ENCODE peak calls at places on chromosomes 2 and 18, in six cellular contexts. S is body of pancreas; V is tibial nerve; D is cardiac muscle cell; B is transverse colon; K is CD4-positive, CD25-positive, alpha-beta regulatory T cell. W is an unnamed sample. For H3K4me1, the result is how much of the 10 kb centered on the place peaks cover.

GRCh38 chr2:199589303-199589702 is 131.6 kb upstream of the SATB2 start:
- DNase-seq in S (no peak), V (no peak), D (no peak), B (no peak), K (no peak), W (no peak)

GRCh38 chr18:69992776-69993175 is 45.1 kb upstream of the CD226 start:
- DNase-seq in S (no peak), V (no peak), D (no peak), B (no peak), K (no peak), W (no peak)

GRCh38 chr2:98412751-98413445 is 31.8 kb upstream of the INPP4A start:
- DNase-seq in S (peak), V (peak), D (peak), B (peak), K (peak), W (peak)

GRCh38 chr2:23510471-23510870 is 125.5 kb downstream of the KLHL29 start:
- DNase-seq in S (no peak), V (no peak), D (peak), B (no peak), K (no peak), W (no peak)

GRCh38 chr2:236173734-236174607 is 5.8 kb upstream of the GBX2 start:
- DNase-seq in S (no peak), V (no peak), D (no peak), B (no peak), K (no peak), W (no peak)

GRCh38 chr2:174235680-174236079 is 12.7 kb downstream of the OLA1 start:
- DNase-seq in S (no peak), V (no peak), D (no peak), B (no peak), K (no peak), W (no peak)

GRCh38 chr18:49007663-49008062 is 56.9 kb upstream of the SMAD7 start:
- DNase-seq in S (no peak), V (no peak), D (no peak), B (no peak), K (no peak), W (no peak)

GRCh38 chr18:62852851-62853250 is 137.5 kb downstream of the PHLPP1 start:
- DNase-seq in S (no peak), V (no peak), D (no peak), B (no peak), K (no peak), W (no peak)

GRCh38 chr2:47205576-47206141 is 50.6 kb upstream of the STPG4 start:
- DNase-seq in S (peak), V (no peak), D (peak), B (no peak), K (no peak), W (no peak)

GRCh38 chr18:36942264-36942663 is 113.3 kb downstream of the KIAA1328 start:
- DNase-seq in S (no peak), V (no peak), D (peak), B (no peak), K (peak), W (no peak)

GRCh38 chr2:36450466-36451196 is 95.1 kb downstream of the CRIM1 start:
- DNase-seq in S (no peak), V (no peak), D (no peak), B (no peak), K (no peak), W (no peak)

GRCh38 chr18:76467371-76468190 is 27.5 kb downstream of the ZNF516 start:
- DNase-seq in S (no peak), V (no peak), D (no peak), B (no peak), K (peak), W (no peak)
- H3K4me3 ChIP-seq in S (no peak), V (no peak), D (no peak), B (no peak), K (peak), W (no peak)

GRCh38 chr2:172640389-172640788 is 84.5 kb downstream of the PDK1 start:
- DNase-seq in S (no peak), V (no peak), D (no peak), B (no peak), K (no peak), W (no peak)
- H3K27ac ChIP-seq in S (no peak), V (no peak), D (peak), B (no peak), K (no peak), W (no peak)

GRCh38 chr2:126952216-126952615 is 53.5 kb downstream of the TEX51 start:
- DNase-seq in S (no peak), V (no peak), D (no peak), B (no peak), K (no peak), W (no peak)
- H3K4me1 ChIP-seq in S (under half), V (under half), D (under half), B (under half), K (under half), W (under half)

GRCh38 chr2:176157499-176158305 is 595 bp downstream of the HOXD3 start:
- DNase-seq in S (no peak), V (no peak), D (no peak), B (peak), K (no peak), W (no peak)

GRCh38 chr2:176158306-176158643 is 1.2 kb downstream of the HOXD3 start:
- DNase-seq in S (no peak), V (no peak), D (no peak), B (no peak), K (no peak), W (no peak)

GRCh38 chr2:176155341-176156044 is 1.6 kb upstream of the HOXD3 start:
- DNase-seq in S (no peak), V (no peak), D (no peak), B (no peak), K (no peak), W (no peak)

GRCh38 chr2:176156301-176156958 is 677 bp upstream of the HOXD3 start:
- DNase-seq in S (no peak), V (no peak), D (no peak), B (no peak), K (no peak), W (no peak)

GRCh38 chr2:176156959-176157498 is at the start of gene HOXD3:
- DNase-seq in S (no peak), V (no peak), D (no peak), B (no peak), K (no peak), W (no peak)
- H3K4me3 ChIP-seq in S (no peak), V (peak), D (peak), B (no peak), K (no peak), W (no peak)

GRCh38 chr2:21288732-21289506 is 165.2 kb downstream of the TDRD15 start:
- DNase-seq in S (no peak), V (no peak), D (no peak), B (no peak), K (no peak), W (no peak)

GRCh38 chr2:21291281-21291825 is 167.6 kb downstream of the TDRD15 start:
- DNase-seq in S (no peak), V (no peak), D (no peak), B (no peak), K (no peak), W (no peak)

GRCh38 chr2:21288299-21288698 is 164.5 kb downstream of the TDRD15 start:
- DNase-seq in S (no peak), V (no peak), D (no peak), B (no peak), K (no peak), W (no peak)

GRCh38 chr2:21294446-21294845 is 170.7 kb downstream of the TDRD15 start:
- DNase-seq in S (no peak), V (no peak), D (no peak), B (no peak), K (no peak), W (no peak)

GRCh38 chr2:21289994-21290393 is 166.2 kb downstream of the TDRD15 start:
- DNase-seq in S (no peak), V (no peak), D (no peak), B (no peak), K (no peak), W (no peak)
- H3K27ac ChIP-seq in S (no peak), V (no peak), D (no peak), B (no peak), K (no peak), W (no peak)

DNA sequence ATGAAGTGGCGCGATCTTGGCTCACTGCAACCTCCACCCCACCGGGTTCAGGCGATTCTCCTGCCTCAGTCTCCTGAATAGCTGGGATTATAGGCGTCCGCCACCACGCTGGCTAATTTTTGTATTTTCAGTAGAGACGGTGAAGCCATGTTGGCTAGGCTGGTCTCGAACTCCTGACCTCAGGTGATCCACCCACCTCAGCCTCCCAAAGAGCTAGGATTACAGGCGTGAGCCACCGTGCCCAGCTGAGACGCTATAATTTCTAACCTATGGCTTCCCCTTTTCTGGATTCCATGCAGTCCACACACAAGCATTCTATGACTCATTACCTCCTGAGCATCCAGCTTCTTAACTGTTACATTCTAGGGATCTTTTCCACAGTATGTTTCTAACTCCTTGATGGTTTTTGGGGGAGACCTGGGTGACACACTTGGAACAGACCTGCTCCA is 11.9 kb upstream of the KCMF1 start:
- DNase-seq in S (no peak), V (no peak), D (no peak), B (no peak), K (no peak), W (no peak)
- H3K4me1 ChIP-seq in S (half or more), V (under half), D (under half), B (under half), K (under half), W (under half)

DNA sequence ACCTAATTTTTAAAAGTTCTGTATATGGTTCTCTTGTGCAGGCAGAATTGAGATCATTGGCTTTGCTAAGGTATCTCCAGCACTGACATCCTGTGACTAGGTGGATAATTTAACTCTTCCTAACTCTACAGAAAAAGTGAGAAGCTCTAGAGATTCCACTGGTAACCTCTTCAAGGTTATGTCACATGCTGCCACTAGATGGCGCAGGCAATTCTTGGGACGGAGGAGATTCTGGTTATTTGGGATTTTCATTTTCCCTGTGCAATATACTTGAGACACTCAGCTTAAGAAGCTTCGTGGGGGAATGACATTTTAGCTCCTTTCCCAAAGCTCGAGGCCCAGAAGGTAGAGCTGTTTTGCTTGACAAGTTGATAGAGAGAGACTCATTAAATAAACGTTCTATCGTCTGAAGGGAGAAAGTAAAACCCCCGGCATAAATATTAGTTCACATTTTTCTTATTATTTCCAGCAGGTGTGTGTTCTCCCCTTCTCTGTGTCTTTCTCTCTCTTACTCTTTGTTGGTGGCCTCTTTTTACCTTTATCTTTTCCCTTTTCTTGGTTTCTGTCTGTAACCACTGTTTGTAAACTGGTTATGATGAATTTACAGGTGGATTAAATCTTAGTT is 26.6 kb upstream of the LANCL1 start:
- DNase-seq in S (peak), V (peak), D (peak), B (peak), K (peak), W (peak)
- H3K4me3 ChIP-seq in S (peak), V (peak), D (no peak), B (no peak), K (no peak), W (no peak)

GRCh38 chr2:117068371-117068770 is 746.1 kb upstream of the DDX18 start:
- DNase-seq in S (no peak), V (no peak), D (no peak), B (peak), K (no peak), W (no peak)
- H3K27ac ChIP-seq in S (no peak), V (no peak), D (no peak), B (peak), K (no peak), W (no peak)

DNA sequence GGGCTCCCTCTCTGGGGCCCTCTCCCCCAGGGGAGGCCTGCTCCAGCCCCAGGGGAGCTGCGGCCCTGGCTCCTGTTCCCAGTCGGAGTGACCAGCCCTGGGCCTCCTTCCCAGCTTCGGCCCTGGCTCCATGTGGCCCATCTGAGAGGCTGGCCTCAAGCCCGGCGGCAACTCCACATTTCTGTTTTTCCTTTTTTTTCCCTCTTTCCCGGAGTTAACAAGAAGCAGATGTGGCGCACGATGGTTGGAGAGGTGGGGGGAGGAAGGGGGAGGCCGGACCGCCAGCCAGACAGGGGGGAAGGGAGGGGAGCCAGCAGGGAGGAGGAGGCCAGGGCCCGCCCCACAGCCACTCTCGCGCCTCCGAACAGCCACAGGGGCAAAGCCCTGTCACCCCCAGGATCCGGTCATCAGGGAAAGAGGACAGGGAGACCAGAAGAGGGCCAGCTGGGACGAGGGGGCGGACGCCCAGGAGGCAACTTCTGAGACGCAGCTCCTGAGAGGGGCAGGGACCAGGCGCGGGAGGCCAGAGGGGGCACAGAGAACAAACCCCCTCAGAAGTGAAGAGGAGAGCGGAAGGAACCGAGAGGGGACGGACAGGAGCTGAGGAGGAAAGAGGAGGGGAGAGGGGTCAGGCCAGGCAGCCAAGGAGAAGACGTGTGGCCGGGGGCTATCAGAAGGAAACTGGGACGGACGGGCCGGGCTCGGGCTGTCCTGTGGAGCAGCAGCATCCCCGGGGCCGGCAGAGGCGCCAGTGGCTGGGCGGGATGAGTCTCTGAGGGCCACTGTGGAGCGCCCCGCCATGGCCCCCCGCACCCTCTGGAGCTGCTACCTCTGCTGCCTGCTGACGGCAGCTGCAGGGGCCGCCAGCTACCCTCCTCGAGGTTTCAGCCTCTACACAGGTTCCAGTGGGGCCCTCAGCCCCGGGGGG is at the start of gene EMILIN1:
- DNase-seq in S (peak), V (peak), D (peak), B (peak), K (no peak), W (no peak)
- H3K4me1 ChIP-seq in S (under half), V (half or more), D (under half), B (half or more), K (under half), W (under half)

W was measured in effector memory CD4-positive, alpha-beta T cell.